ENCODE peak calls at places on chromosomes 3 and 15, in six cellular contexts. I is left ventricle myocardium inferior, J is lower leg skin, P is Panc1, T is HL-60, K is astrocyte of the spinal cord. V is an unnamed sample.

GRCh38 chr3:11574981-11575669 is 68.6 kb downstream of the VGLL4 start:
- DNase-seq in I (no peak), J (peak), P (no peak), T (no peak), K (no peak), V (no peak)

GRCh38 chr3:107524214-107525100 is 1.7 kb downstream of the BBX start:
- DNase-seq in I (peak), J (peak), P (no peak), T (no peak), K (peak), V (peak)

GRCh38 chr3:86180696-86181095 is 810.3 kb downstream of the VGLL3 start:
- DNase-seq in I (no peak), J (no peak), P (no peak), T (no peak), K (peak), V (no peak)

GRCh38 chr15:27396997-27397396 is 426.0 kb downstream of the GABRG3 start:
- DNase-seq in I (no peak), J (no peak), P (no peak), T (no peak), K (no peak), V (no peak)

GRCh38 chr3:159637895-159638542 is 350.6 kb upstream of the IL12A start:
- DNase-seq in I (no peak), J (no peak), P (no peak), T (no peak), K (peak), V (no peak)

GRCh38 chr3:174425422-174425821 is 433.7 kb upstream of the NAALADL2 start:
- DNase-seq in I (no peak), J (no peak), P (no peak), T (no peak), K (no peak), V (no peak)

GRCh38 chr3:125061170-125061569 is 5.4 kb upstream of the HEG1 start:
- DNase-seq in I (peak), J (no peak), P (no peak), T (no peak), K (no peak), V (no peak)

GRCh38 chr15:70933411-70933810 is 40.8 kb downstream of the LRRC49 start:
- DNase-seq in I (no peak), J (no peak), P (no peak), T (no peak), K (no peak), V (no peak)

GRCh38 chr3:12994357-12994606 is 78.9 kb downstream of the IQSEC1 start:
- DNase-seq in I (peak), J (no peak), P (no peak), T (no peak), K (no peak), V (peak)

GRCh38 chr3:10116138-10116460 is 624 bp downstream of the BRK1 start:
- DNase-seq in I (no peak), J (no peak), P (no peak), T (peak), K (no peak), V (peak)

GRCh38 chr3:154164387-154164786 is 43.2 kb downstream of the ARHGEF26 start:
- DNase-seq in I (no peak), J (no peak), P (no peak), T (no peak), K (no peak), V (no peak)

GRCh38 chr15:55283295-55284147 is 6.1 kb downstream of the RAB27A start:
- DNase-seq in I (no peak), J (no peak), P (no peak), T (no peak), K (no peak), V (no peak)

GRCh38 chr3:20068512-20069177 is 28.4 kb downstream of the KAT2B start:
- DNase-seq in I (no peak), J (no peak), P (no peak), T (no peak), K (no peak), V (no peak)

GRCh38 chr15:22963546-22964125 is 16.5 kb downstream of the CYFIP1 start:
- DNase-seq in I (no peak), J (no peak), P (no peak), T (no peak), K (no peak), V (no peak)
- H3K4me3 ChIP-seq in I (no peak), J (no peak), P (no peak), T (no peak), K (no peak), V (no peak)

DNA sequence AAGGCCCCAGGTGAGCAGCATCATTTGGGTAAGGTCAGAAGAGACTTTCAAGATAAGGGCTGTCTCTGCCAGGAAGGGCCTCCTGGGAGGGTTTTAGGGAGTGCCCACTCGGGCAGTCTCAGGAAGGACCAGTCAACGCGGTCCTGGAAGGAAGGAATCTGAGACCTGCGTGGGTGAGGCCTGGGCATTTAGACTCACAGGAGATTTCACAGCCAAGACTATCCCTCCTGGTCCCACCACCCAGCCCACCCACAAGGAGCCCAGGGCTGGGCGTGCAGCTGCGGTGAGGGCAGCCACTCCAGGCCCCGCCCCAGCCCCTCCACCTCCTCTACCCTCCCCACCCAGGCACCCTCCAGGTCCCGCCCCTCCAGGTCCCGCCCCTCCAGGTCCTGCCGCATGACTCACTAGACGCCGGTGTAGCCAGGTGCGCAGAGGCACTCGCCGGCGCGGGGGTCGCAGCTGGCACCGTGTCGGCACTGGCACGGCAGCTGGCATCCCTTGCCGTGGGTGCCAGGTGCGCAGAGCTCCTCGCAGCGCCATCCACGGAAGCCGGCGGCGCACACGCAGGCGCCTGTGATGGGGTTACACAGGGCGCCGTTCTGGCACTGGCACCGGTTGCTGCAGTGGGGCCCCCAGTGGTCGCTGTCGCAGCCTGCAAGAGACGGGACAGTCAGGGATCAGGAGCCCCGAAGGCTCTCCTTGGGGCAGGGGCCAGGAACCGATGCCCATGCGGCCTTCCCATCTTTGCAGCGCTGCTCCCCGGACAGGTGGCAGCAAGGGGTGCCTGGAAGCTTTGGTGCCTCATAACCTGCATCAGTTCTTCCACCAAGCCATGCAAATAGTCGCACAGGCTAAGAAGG is 112.8 kb downstream of the RAB11A start:
- DNase-seq in I (no peak), J (peak), P (no peak), T (no peak), K (no peak), V (peak)
- H3K4me3 ChIP-seq in I (peak), J (no peak), P (peak), T (no peak), K (no peak), V (no peak)

GRCh38 chr3:44890258-44890657 is 15.8 kb downstream of the TGM4 start:
- DNase-seq in I (no peak), J (no peak), P (no peak), T (no peak), K (no peak), V (no peak)
- H3K4me3 ChIP-seq in I (no peak), J (no peak), P (no peak), T (no peak), K (no peak), V (no peak)

DNA sequence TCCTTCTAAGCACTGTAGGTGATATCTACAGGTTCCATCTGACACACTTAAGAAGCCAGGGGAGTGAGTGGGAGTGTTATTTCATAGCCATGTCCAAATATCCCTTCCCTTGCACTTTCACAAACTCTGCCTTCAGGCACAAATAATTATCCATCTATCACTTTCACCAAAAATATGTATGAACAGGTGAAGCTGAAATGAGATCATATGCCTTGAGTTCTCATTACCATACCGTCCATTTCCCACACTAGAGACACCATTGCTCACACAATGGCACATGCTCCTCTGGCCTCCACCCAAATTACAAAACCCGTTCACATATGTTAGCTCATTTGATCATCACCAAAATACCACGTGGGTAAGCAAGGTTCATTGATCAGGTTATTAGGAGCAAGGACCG is 151.9 kb upstream of the BNIP2 start:
- DNase-seq in I (no peak), J (no peak), P (no peak), T (no peak), K (no peak), V (no peak)
- H3K4me3 ChIP-seq in I (no peak), J (no peak), P (no peak), T (no peak), K (no peak), V (no peak)

GRCh38 chr3:187024561-187025226 is 94.4 kb downstream of the ST6GAL1 start:
- DNase-seq in I (no peak), J (no peak), P (no peak), T (no peak), K (no peak), V (no peak)

GRCh38 chr3:187026321-187026678 is 96.0 kb downstream of the ST6GAL1 start:
- DNase-seq in I (no peak), J (no peak), P (no peak), T (no peak), K (no peak), V (no peak)

GRCh38 chr3:187027531-187027936 is 97.2 kb downstream of the ST6GAL1 start:
- DNase-seq in I (no peak), J (no peak), P (no peak), T (no peak), K (no peak), V (no peak)

GRCh38 chr3:187025254-187025655 is 94.9 kb downstream of the ST6GAL1 start:
- DNase-seq in I (no peak), J (no peak), P (no peak), T (no peak), K (no peak), V (no peak)

GRCh38 chr3:187025656-187026320 is 95.5 kb downstream of the ST6GAL1 start:
- DNase-seq in I (no peak), J (no peak), P (no peak), T (no peak), K (no peak), V (no peak)
- H3K4me3 ChIP-seq in I (no peak), J (no peak), P (no peak), T (no peak), K (no peak), V (no peak)